ENCODE peak calls at places on chromosomes 13 and 19, in four cellular contexts. H is ovary, Q is SK-N-SH, S is stomach. R is an unnamed sample.

GRCh38 chr13:43057653-43058317 is 34.4 kb downstream of the DNAJC15 start:
- DNase-seq in Q (no peak), S (no peak), H (no peak), R (no peak)

GRCh38 chr13:71067164-71067815 is 799.7 kb downstream of the DACH1 start:
- DNase-seq in Q (no peak), H (no peak), S (no peak), R (no peak)

GRCh38 chr13:91313103-91313502 is 34.4 kb upstream of the MIR17HG start:
- DNase-seq in S (no peak), Q (peak), H (no peak), R (no peak)

GRCh38 chr19:12555456-12555930 is 4.2 kb upstream of the ZNF564 start:
- DNase-seq in H (no peak), S (no peak), Q (peak), R (no peak)

GRCh38 chr19:5093953-5094718 is 125.2 kb downstream of the KDM4B start:
- DNase-seq in H (no peak), Q (no peak), S (no peak), R (no peak)

GRCh38 chr13:37868691-37869505 is 674 bp downstream of the TRPC4 start:
- DNase-seq in H (no peak), S (no peak), Q (no peak), R (no peak)

GRCh38 chr13:45918597-45918996 is 67.0 kb upstream of the SIAH3 start:
- DNase-seq in H (no peak), Q (no peak), S (no peak), R (no peak)

GRCh38 chr19:18648971-18649310 is 12.1 kb downstream of the KLHL26 start:
- DNase-seq in S (no peak), H (peak), Q (no peak), R (no peak)

GRCh38 chr13:45316996-45317395 is 24.0 kb downstream of the TPT1 start:
- DNase-seq in S (no peak), H (no peak), Q (no peak), R (no peak)

GRCh38 chr13:33004454-33004853 is 11.8 kb upstream of the KL start:
- DNase-seq in S (no peak), H (no peak), Q (no peak), R (no peak)

GRCh38 chr19:54464044-54464623 is 556 bp upstream of the LENG9 start:
- DNase-seq in H (peak), Q (peak), S (peak), R (peak)

GRCh38 chr19:45901432-45901903 is 945 bp downstream of the MYPOP start:
- DNase-seq in Q (peak), H (peak), S (peak), R (peak)

GRCh38 chr13:102328909-102329308 is 72.9 kb downstream of the FGF14 start:
- DNase-seq in Q (no peak), S (no peak), H (no peak), R (no peak)

GRCh38 chr13:36154567-36155231 is 23.5 kb upstream of the DCLK1 start:
- DNase-seq in H (no peak), Q (peak), S (no peak), R (no peak)

GRCh38 chr19:21483589-21484170 is 21.7 kb upstream of the ZNF429 start:
- DNase-seq in Q (peak), H (peak), S (peak), R (peak)

GRCh38 chr13:97346561-97347254 is 87.3 kb upstream of the RAP2A start:
- DNase-seq in Q (no peak), S (no peak), H (no peak), R (no peak)

GRCh38 chr13:103656329-103656728 is 590.1 kb upstream of the SLC10A2 start:
- DNase-seq in H (no peak), Q (no peak), S (no peak), R (no peak)

GRCh38 chr19:483332-484072 is 12.8 kb upstream of the MADCAM1 start:
- DNase-seq in S (no peak), Q (peak), H (no peak), R (no peak)

GRCh38 chr19:8571006-8571411 is 6.2 kb downstream of the MYO1F start:
- DNase-seq in Q (no peak), S (peak), H (no peak), R (no peak)

GRCh38 chr13:106595623-106596022 is 27.7 kb upstream of the ARGLU1 start:
- DNase-seq in S (no peak), H (peak), Q (no peak), R (no peak)

GRCh38 chr13:113562085-113562749 is 22.3 kb upstream of the TFDP1 start:
- DNase-seq in Q (peak), S (peak), H (peak), R (no peak)

GRCh38 chr13:101417043-101417406 is 717 bp upstream of the NALCN start:
- DNase-seq in H (no peak), S (no peak), Q (peak), R (no peak)

GRCh38 chr19:7328647-7329046 is 20.1 kb upstream of the ARHGEF18 start:
- DNase-seq in S (no peak), Q (no peak), H (no peak), R (peak)

GRCh38 chr13:33510350-33510749 is 224.8 kb upstream of the STARD13 start:
- DNase-seq in Q (no peak), H (no peak), S (no peak), R (no peak)

GRCh38 chr13:87376081-87376480 is 295.1 kb upstream of the SLITRK5 start:
- DNase-seq in Q (no peak), S (no peak), H (no peak), R (no peak)

GRCh38 chr19:10861118-10861651 is 10.2 kb upstream of the CARM1 start:
- DNase-seq in Q (no peak), H (no peak), S (peak), R (no peak)

GRCh38 chr19:10866495-10866894 is 4.9 kb upstream of the CARM1 start:
- DNase-seq in Q (no peak), S (no peak), H (no peak), R (no peak)

GRCh38 chr19:10863107-10863700 is 8.1 kb upstream of the CARM1 start:
- DNase-seq in Q (no peak), H (peak), S (peak), R (no peak)

GRCh38 chr19:10862561-10863106 is 8.7 kb upstream of the CARM1 start:
- DNase-seq in H (no peak), Q (no peak), S (no peak), R (no peak)

GRCh38 chr19:10864538-10864899 is 6.8 kb upstream of the CARM1 start:
- DNase-seq in S (peak), H (peak), Q (peak), R (peak)
- H3K27ac ChIP-seq in S (peak), H (no peak), Q (no peak), R (no peak)

GRCh38 chr13:29105779-29106178 is 285.6 kb downstream of the MTUS2 start:
- DNase-seq in S (no peak), H (no peak), Q (peak), R (no peak)
- TF ChIP-seq CTCF in S (no peak), H (no peak), Q (peak), R (no peak)

GRCh38 chr13:52161193-52161646 is 1.8 kb upstream of the NEK3 start:
- DNase-seq in S (no peak), Q (no peak), H (no peak), R (no peak)
- TF ChIP-seq EP300 in S (no peak), Q (no peak), H (no peak), R (no peak)

GRCh38 chr13:20721454-20722357 is 18.2 kb downstream of the IL17D start:
- DNase-seq in S (peak), H (peak), Q (peak), R (no peak)
- H3K27ac ChIP-seq in S (no peak), H (no peak), Q (no peak), R (no peak)

GRCh38 chr19:47156861-47157454 is 26.3 kb downstream of the SAE1 start:
- DNase-seq in S (no peak), Q (no peak), H (no peak), R (no peak)

GRCh38 chr19:47158367-47158791 is 27.7 kb downstream of the SAE1 start:
- DNase-seq in Q (no peak), H (no peak), S (no peak), R (no peak)

GRCh38 chr19:47155141-47155540 is 24.5 kb downstream of the SAE1 start:
- DNase-seq in S (no peak), Q (no peak), H (no peak), R (peak)

GRCh38 chr19:47158879-47159509 is 28.4 kb downstream of the SAE1 start:
- DNase-seq in S (no peak), H (no peak), Q (no peak), R (no peak)

DNA sequence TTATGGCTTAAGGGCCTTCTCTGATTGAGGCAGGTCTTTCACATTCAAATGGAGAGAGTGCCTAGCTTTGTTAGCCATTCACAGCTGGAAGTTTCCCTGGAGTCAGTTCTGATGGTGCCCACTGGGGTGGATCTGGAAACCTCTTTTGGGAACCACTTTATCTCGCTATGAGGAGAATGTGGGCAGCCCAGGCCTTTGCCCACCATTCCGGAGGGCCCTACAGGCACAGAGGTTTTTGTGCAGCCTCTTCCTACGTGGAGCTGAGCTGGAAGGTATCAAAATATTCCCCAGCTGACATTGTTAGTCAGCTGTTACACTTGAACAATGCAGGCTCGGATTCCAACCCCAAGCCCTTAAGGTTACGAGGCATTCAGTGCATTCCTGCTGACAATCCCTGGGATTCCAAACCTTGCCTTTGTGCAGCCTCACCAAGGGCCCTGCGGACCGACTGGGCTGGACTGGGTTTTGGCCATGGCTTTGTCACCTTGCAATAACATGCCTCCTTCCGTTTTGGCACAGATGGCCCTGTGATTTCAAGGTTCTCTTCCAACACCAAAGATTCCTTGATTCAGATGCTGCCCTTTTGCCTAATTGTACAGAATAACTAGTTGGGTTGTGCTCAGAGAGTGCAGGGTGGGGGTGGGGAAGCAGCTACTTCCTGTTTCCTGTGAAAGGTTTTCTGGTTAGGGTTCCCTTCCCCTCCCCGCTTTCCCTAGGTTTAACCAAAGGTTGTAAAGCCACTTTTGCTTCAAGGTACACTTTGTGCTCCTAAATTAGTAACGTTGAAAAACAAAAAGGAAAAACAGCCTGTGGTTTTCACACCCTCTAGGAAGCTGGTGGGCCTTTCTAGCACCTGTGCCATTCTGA is 27.1 kb downstream of the SAE1 start:
- DNase-seq in S (peak), H (no peak), Q (no peak), R (peak)
- TF ChIP-seq CTCF in S (no peak), H (no peak), Q (no peak), R (no peak)

GRCh38 chr19:4046362-4046691 is 20.4 kb downstream of the ZBTB7A start:
- DNase-seq in Q (no peak), H (no peak), S (no peak), R (no peak)
- TF ChIP-seq EP300 in Q (no peak), H (no peak), S (no peak), R (no peak)

GRCh38 chr13:94416454-94417080 is 62.9 kb downstream of the DCT start:
- DNase-seq in H (no peak), S (no peak), Q (peak), R (no peak)

GRCh38 chr13:94417294-94417693 is 62.2 kb downstream of the DCT start:
- DNase-seq in S (no peak), Q (no peak), H (no peak), R (no peak)

GRCh38 chr13:94414141-94414540 is 65.3 kb downstream of the DCT start:
- DNase-seq in H (no peak), S (no peak), Q (no peak), R (no peak)

GRCh38 chr13:94415484-94415883 is 64.0 kb downstream of the DCT start:
- DNase-seq in H (no peak), S (no peak), Q (no peak), R (no peak)

GRCh38 chr13:94419304-94419943 is 60.1 kb downstream of the DCT start:
- DNase-seq in Q (no peak), S (no peak), H (no peak), R (no peak)
- H3K27ac ChIP-seq in Q (no peak), S (no peak), H (no peak), R (no peak)

GRCh38 chr13:76038920-76039716 is 403.0 kb downstream of the LMO7 start:
- DNase-seq in H (no peak), S (no peak), Q (no peak), R (no peak)
- TF ChIP-seq CTCF in H (no peak), S (no peak), Q (no peak), R (no peak)

GRCh38 chr19:3073931-3074595 is 11.8 kb upstream of the TLE5 start:
- DNase-seq in H (peak), Q (peak), S (no peak), R (no peak)

GRCh38 chr19:3071764-3072163 is 9.5 kb upstream of the TLE5 start:
- DNase-seq in Q (no peak), S (no peak), H (no peak), R (no peak)

GRCh38 chr19:3073159-3073563 is 10.9 kb upstream of the TLE5 start:
- DNase-seq in H (no peak), Q (peak), S (no peak), R (peak)

GRCh38 chr19:3079578-3079977 is 14.6 kb upstream of the GNA11 start:
- DNase-seq in Q (no peak), S (no peak), H (no peak), R (no peak)

DNA sequence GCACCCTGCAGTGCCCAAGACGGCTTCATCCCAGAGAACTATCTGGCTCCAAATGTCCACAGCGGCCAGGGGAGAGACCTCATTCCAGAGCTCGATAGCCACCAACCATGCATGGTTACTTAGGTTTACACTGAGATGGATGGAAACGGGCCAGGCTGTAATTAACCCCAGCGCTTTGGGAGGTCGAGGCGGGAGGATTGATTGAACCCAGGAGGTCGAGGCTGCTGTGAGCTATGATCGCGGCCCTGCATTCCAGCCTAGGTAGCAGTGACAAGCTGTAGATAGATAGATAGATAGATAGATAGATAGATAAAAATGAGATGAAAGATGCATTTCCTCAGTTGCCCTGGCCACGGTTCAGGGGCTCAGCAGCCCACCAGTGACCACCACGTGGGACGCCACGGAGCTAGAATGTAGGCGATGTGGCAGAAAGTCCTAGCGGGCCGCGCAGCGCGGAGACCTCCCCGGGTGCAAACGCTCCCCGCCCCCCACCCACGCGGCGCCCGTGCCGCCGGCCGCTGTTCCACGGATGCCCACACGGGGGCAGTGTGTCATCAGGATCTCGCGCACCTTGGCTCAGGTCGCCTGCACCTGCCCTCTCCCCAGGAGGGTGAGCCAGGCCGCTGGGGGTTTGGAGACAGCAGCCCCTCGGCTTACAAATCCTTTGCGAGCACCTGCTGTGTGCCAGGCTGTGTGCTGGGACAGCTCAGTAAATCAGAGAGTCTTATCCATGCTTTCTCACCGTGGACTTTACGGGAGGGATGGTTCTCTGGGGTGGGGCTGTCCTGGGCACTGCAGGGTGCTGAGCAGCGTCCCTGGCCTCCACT is 13.5 kb upstream of the TLE5 start:
- DNase-seq in Q (peak), H (peak), S (peak), R (no peak)
- TF ChIP-seq EP300 in Q (no peak), H (no peak), S (no peak), R (no peak)

DNA sequence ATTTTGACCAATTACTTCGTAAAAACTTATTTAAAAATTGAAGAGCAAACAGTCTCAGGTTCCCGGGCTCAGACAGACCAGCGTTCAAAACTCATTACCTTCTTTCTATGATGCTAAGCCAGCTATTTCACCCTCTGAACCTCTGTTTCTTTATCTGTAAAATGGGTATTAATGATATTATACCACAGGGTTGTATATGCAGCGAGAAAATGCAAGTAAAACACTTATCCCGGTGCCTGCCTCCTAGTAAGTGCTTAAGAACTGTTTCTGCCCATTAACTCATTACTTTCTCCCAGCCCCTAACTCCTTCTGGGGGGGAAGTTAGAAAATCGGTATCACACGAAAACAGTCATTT is 410 bp upstream of the PAK4 start:
- DNase-seq in H (no peak), S (no peak), Q (no peak), R (no peak)
- H3K27ac ChIP-seq in H (peak), S (peak), Q (no peak), R (peak)

R was measured in sigmoid colon.